ENCODE peak calls at places on chromosome 11, in six cellular contexts. C, B, G, W, S and I are unnamed samples.

GRCh38 chr11:71500601-71501021 is 26.5 kb upstream of the KRTAP5-7 start:
- DNase-seq in C (no peak), B (no peak), G (no peak), S (peak), W (no peak), I (no peak)

GRCh38 chr11:17846852-17847453 is 112.4 kb downstream of the KCNC1 start:
- DNase-seq in W (no peak), C (no peak), B (no peak), S (no peak), G (no peak), I (no peak)

GRCh38 chr11:39458481-39458880 is 2001.0 kb downstream of the LRRC4C start:
- DNase-seq in C (no peak), W (no peak), B (no peak), S (no peak), G (no peak), I (no peak)

GRCh38 chr11:2776351-2777061 is 76.7 kb upstream of the KCNQ1OT1 start:
- DNase-seq in S (no peak), W (peak), C (peak), B (no peak), G (no peak), I (no peak)

GRCh38 chr11:92886243-92886905 is 83.1 kb upstream of the MTNR1B start:
- DNase-seq in G (peak), S (peak), B (peak), C (no peak), W (no peak), I (no peak)

GRCh38 chr11:113697798-113698407 is 8.2 kb downstream of the TMPRSS5 start:
- DNase-seq in C (no peak), W (no peak), G (no peak), B (no peak), S (no peak), I (no peak)

GRCh38 chr11:845872-846271 is 3.2 kb downstream of the TSPAN4 start:
- DNase-seq in W (no peak), C (no peak), S (no peak), G (no peak), B (no peak), I (no peak)

GRCh38 chr11:61874460-61874809 is 16.9 kb downstream of the FADS3 start:
- DNase-seq in B (no peak), S (no peak), G (no peak), W (no peak), C (no peak), I (no peak)

GRCh38 chr11:36500315-36500721 is 9.8 kb downstream of the TRAF6 start:
- DNase-seq in C (no peak), W (no peak), S (no peak), G (peak), B (peak), I (peak)

GRCh38 chr11:9092085-9092484 is 686 bp upstream of the SCUBE2 start:
- DNase-seq in B (no peak), G (no peak), W (no peak), S (no peak), C (no peak), I (no peak)

GRCh38 chr11:9095421-9095820 is 4.0 kb upstream of the SCUBE2 start:
- DNase-seq in C (no peak), G (no peak), W (no peak), S (no peak), B (no peak), I (no peak)

GRCh38 chr11:9091044-9091936 is at the start of gene SCUBE2:
- DNase-seq in S (peak), W (no peak), G (no peak), C (no peak), B (no peak), I (no peak)

GRCh38 chr11:9094420-9094819 is 3.0 kb upstream of the SCUBE2 start:
- DNase-seq in G (no peak), W (no peak), S (no peak), B (no peak), C (no peak), I (no peak)

DNA sequence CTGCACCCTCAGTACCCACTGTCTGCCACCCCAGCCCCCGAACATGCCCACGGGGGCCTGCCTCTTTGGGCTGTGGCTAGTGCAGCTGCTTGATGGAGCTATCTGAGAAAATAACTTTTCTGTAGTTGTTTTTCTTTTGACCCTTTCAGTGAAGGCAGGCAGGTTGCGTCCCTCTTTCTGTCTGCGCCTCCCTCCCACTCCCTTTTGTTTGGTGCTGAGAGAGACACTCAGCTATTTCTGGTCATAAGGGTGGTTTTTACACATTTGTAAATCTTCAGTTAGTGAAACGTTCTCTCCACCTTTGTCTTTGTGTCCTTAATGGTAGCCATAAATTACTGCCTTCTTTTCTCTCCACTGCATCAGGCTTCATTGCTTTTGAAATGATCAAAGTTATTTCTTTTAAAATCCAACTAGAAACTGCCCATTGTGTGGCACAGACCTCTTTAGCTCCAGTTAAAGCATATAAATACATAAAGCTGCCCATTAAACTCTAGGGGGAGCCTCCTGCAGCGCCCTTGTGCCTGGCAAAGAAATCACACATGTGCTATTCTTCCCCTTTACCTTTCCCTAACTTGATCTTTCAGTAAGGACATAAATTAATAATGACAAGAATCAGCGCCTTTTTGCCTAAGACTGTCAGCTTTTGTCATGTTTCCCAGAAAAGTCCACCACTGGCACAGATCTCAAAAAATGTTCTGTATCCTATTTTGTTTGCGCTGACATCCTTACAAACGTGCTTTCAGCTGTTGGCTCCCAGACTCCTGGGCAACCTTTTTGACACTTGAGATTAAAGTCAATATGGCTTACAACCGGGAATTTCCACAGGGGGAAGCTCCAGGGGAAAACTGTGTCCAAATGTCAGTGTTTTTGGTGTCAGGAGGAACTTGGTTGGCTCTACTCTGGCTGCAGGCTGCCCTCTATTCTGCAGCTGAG is 1.7 kb upstream of the SCUBE2 start:
- DNase-seq in W (no peak), B (no peak), C (no peak), S (peak), G (no peak), I (no peak)
- TF ChIP-seq CTCF in W (no peak), B (peak), C (no peak), S (peak), G (peak), I (peak)

DNA sequence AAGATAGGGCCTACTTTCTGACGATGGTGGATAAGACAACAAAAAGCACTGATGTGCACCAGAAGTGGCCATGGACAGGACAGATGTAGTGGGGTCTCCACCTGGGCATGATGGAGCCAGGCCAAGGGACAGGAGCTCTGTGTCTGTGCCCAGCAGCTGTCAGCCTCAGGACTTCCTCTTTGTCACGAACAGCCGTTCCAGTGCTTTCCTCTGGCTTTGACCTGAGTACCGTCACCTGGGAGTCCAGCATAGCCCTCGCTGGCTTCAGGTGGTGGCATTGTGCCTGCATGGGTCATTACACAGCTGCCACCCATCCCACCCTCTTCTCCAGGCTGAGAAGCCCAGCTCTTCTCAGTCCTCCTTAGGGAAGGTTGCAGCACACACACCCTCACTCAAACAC is 137.8 kb downstream of the GRIK4 start:
- DNase-seq in B (no peak), W (no peak), S (no peak), C (no peak), G (no peak), I (no peak)
- TF ChIP-seq CTCF in B (no peak), W (no peak), S (no peak), C (no peak), G (no peak), I (no peak)

GRCh38 chr11:18981897-18982296 is 42.7 kb upstream of the MRGPRX1 start:
- DNase-seq in C (no peak), G (no peak), B (no peak), S (no peak), W (no peak), I (no peak)
- TF ChIP-seq CTCF in C (no peak), G (no peak), B (no peak), S (no peak), W (no peak), I (no peak)

GRCh38 chr11:68962527-68963250 is 18.1 kb downstream of the MRGPRD start:
- DNase-seq in S (no peak), B (no peak), C (peak), G (no peak), W (no peak), I (no peak)
- TF ChIP-seq CTCF in S (peak), B (no peak), C (peak), G (no peak), W (no peak), I (no peak)

GRCh38 chr11:122023614-122024250 is 92.3 kb downstream of the BLID start:
- DNase-seq in W (no peak), G (no peak), S (no peak), B (no peak), C (no peak), I (no peak)
- TF ChIP-seq CTCF in W (no peak), G (peak), S (no peak), B (no peak), C (no peak), I (no peak)

GRCh38 chr11:59097113-59097708 is 9.8 kb upstream of the FAM111B start:
- DNase-seq in S (peak), C (peak), G (peak), W (peak), B (no peak), I (peak)

GRCh38 chr11:59106363-59107336 is at the start of gene FAM111B:
- DNase-seq in S (peak), W (peak), G (peak), C (peak), B (peak), I (peak)

GRCh38 chr11:59102259-59102765 is 4.7 kb upstream of the FAM111B start:
- DNase-seq in B (no peak), W (peak), G (peak), S (no peak), C (peak), I (no peak)
- TF ChIP-seq CTCF in B (peak), W (peak), G (peak), S (no peak), C (peak), I (peak)

GRCh38 chr11:81494431-81494830 is 1239.2 kb downstream of the FAM181B start:
- DNase-seq in S (no peak), B (no peak), C (no peak), W (no peak), G (no peak), I (no peak)

GRCh38 chr11:81496566-81496965 is 1237.1 kb downstream of the FAM181B start:
- DNase-seq in S (no peak), W (no peak), B (no peak), C (no peak), G (no peak), I (no peak)

GRCh38 chr11:81495699-81496292 is 1237.9 kb downstream of the FAM181B start:
- DNase-seq in W (no peak), G (no peak), C (no peak), S (no peak), B (no peak), I (no peak)

GRCh38 chr11:81492923-81493445 is 1240.7 kb downstream of the FAM181B start:
- DNase-seq in G (no peak), W (no peak), C (no peak), S (no peak), B (no peak), I (no peak)

DNA sequence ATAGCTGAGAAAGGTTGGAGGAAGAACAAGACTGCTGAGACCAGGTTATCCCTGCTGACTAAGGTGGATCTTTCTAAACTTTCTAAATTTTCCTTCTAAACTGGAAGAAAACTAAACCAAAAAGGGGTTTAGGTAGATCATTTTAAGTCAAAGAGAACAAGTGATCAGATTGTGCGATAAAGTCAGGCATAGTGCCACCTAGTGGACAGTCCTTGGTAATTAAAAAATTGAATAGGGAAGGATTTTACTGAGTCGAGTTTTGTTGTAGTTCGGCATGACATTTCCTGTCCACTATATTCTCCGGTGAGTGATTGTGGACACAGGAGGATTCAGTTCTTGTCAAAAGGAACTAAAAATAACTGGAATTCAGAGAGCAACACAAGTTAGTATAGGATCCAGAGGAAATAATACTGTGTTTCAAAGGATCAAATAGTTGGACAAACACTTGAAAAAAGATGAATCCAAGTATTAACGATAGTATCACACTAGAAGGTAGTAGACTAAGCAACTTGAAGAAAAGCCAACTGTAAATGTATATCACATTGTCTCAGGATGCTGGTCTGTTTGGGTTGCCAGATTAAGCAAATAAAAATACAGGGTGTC is 1236.4 kb downstream of the FAM181B start:
- DNase-seq in C (no peak), S (peak), B (no peak), W (no peak), G (peak), I (no peak)
- TF ChIP-seq CTCF in C (peak), S (peak), B (peak), W (peak), G (peak), I (peak)